ENCODE peak calls at places on chromosomes 2 and 18, in five cellular contexts. D is astrocyte of the spinal cord; M is BJ; B is adrenal gland; G is CD4-positive, alpha-beta memory T cell. Q is an unnamed sample.
A peak's percentile ranks its signal among the peaks of the same experiment; 100 is the strongest.

GRCh38 chr2:241595600-241596140 is 37.1 kb downstream of the BOK start:
- DNase-seq in G (no peak), B (no peak), M (no peak), D (no peak), Q (no peak)

GRCh38 chr18:58117685-58118403 is 73.8 kb downstream of the NEDD4L start:
- DNase-seq in M (no peak), D (peak; percentile 85), G (no peak), B (peak; percentile 84), Q (peak; percentile 26)

GRCh38 chr2:63850204-63850571 is 8.5 kb downstream of the UGP2 start:
- DNase-seq in M (no peak), D (no peak), G (no peak), B (no peak), Q (no peak)

GRCh38 chr18:5851998-5852397 is 43.3 kb downstream of the TMEM200C start:
- DNase-seq in D (no peak), M (no peak), B (no peak), G (no peak), Q (no peak)

GRCh38 chr2:169928463-169928864 is 101.2 kb downstream of the UBR3 start:
- DNase-seq in M (peak; percentile 13), D (peak; percentile 67), B (no peak), G (peak; percentile 42), Q (peak; percentile 0)

GRCh38 chr2:38443021-38443541 is 66.0 kb upstream of the ATL2 start:
- DNase-seq in G (no peak), D (peak; percentile 91), M (no peak), B (no peak), Q (no peak)

GRCh38 chr18:5628512-5629255 is 84.9 kb upstream of the EPB41L3 start:
- DNase-seq in B (peak; percentile 61), D (peak; percentile 48), G (no peak), M (no peak), Q (no peak)

GRCh38 chr2:196902828-196903227 is 23.7 kb downstream of the PGAP1 start:
- DNase-seq in B (no peak), M (no peak), G (no peak), D (no peak), Q (no peak)

GRCh38 chr18:55781481-55781957 is 193.5 kb upstream of the TCF4 start:
- DNase-seq in B (no peak), D (peak; percentile 80), M (no peak), G (no peak), Q (peak; percentile 14)

GRCh38 chr2:139544452-139544851 is 764.3 kb upstream of the NXPH2 start:
- DNase-seq in B (no peak), G (no peak), D (no peak), M (no peak), Q (no peak)

GRCh38 chr2:101974663-101975062 is 17.1 kb upstream of the IL1R2 start:
- DNase-seq in G (no peak), M (no peak), D (peak; percentile 37), B (no peak), Q (no peak)

GRCh38 chr18:32624182-32624723 is 148.6 kb downstream of the KLHL14 start:
- DNase-seq in M (no peak), G (no peak), B (no peak), D (no peak), Q (no peak)

GRCh38 chr2:85459771-85460170 is 41.3 kb downstream of the SH2D6 start:
- DNase-seq in G (no peak), M (no peak), D (no peak), B (no peak), Q (no peak)

GRCh38 chr2:20362701-20363435 is 12.2 kb upstream of the PUM2 start:
- DNase-seq in D (no peak), M (no peak), B (no peak), G (no peak), Q (no peak)

GRCh38 chr2:199975297-199975895 is 20.0 kb downstream of the MAIP1 start:
- DNase-seq in B (no peak), G (no peak), D (peak; percentile 36), M (no peak), Q (peak; percentile 7)

GRCh38 chr18:25057491-25058050 is 294.4 kb downstream of the ZNF521 start:
- DNase-seq in D (no peak), B (no peak), G (no peak), M (no peak), Q (no peak)

GRCh38 chr2:27303093-27304025 is 4.9 kb downstream of the UCN start:
- DNase-seq in D (peak; percentile 56), M (no peak), B (peak; percentile 60), G (peak; percentile 47), Q (no peak)

GRCh38 chr2:85269959-85270358 is 57.8 kb downstream of the TGOLN2 start:
- DNase-seq in D (no peak), G (no peak), B (peak; percentile 26), M (no peak), Q (no peak)

GRCh38 chr18:56257215-56257614 is 381.2 kb downstream of the TXNL1 start:
- DNase-seq in M (peak; percentile 79), D (peak; percentile 91), G (no peak), B (no peak), Q (peak; percentile 82)

GRCh38 chr2:37623971-37624897 is 47.2 kb downstream of the CDC42EP3 start:
- DNase-seq in G (peak; percentile 20), M (no peak), B (no peak), D (peak; percentile 62), Q (no peak)

GRCh38 chr2:226835420-226835795 is 446 bp upstream of the RHBDD1 start:
- DNase-seq in B (peak; percentile 32), D (no peak), G (no peak), M (no peak), Q (no peak)

GRCh38 chr2:25001329-25001637 is 29.5 kb upstream of the DNAJC27 start:
- DNase-seq in G (no peak), B (no peak), M (no peak), D (no peak), Q (no peak)

GRCh38 chr2:7594211-7594610 is 677.0 kb downstream of the RNF144A start:
- DNase-seq in G (no peak), D (no peak), M (no peak), B (no peak), Q (no peak)

GRCh38 chr2:12005886-12006681 is 259.7 kb downstream of the LPIN1 start:
- DNase-seq in M (no peak), B (no peak), D (peak; percentile 71), G (peak; percentile 82), Q (no peak)

GRCh38 chr2:241734467-241735208 is at the start of gene D2HGDH:
- DNase-seq in M (peak; percentile 11), G (peak; percentile 91), D (peak; percentile 74), B (peak; percentile 93), Q (no peak)

GRCh38 chr2:25266399-25266798 is 75.3 kb downstream of the DNMT3A start:
- DNase-seq in M (no peak), B (no peak), D (no peak), G (no peak), Q (no peak)

GRCh38 chr2:202016579-202017227 is 17.0 kb upstream of the FZD7 start:
- DNase-seq in B (no peak), G (no peak), D (no peak), M (no peak), Q (no peak)

GRCh38 chr18:74454279-74454741 is 2.8 kb downstream of the DIPK1C start:
- DNase-seq in D (no peak), B (no peak), M (no peak), G (no peak), Q (no peak)

DNA sequence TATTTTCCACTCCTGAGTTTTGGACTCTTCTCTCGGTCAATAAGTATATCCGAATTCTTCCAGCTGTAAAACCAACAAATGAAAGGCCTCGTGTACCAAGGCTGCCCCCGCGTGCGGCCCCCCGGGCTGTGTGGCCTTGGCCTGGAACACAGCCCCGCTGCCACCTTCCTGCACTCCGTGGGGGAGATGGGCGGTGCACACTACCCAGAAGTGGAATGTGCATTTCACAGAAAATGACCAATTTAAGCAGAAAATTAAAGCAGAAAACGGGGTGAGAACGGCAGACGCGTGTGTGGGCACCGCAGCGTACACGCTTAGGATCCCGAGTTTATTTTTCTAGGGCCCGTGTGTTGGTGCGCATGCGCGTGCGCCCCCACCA is 34.4 kb upstream of the ZNF516 start:
- DNase-seq in D (no peak), B (no peak), M (no peak), G (no peak), Q (no peak)
- H3K4me3 ChIP-seq in D (no peak overlapping the region), B (no peak overlapping the region), M (peak overlapping the region; percentile 39), G (no peak overlapping the region), Q (no peak overlapping the region)

GRCh38 chr2:141605163-141605562 is 525.7 kb downstream of the LRP1B start:
- DNase-seq in G (no peak), B (no peak), M (no peak), D (no peak), Q (no peak)

GRCh38 chr2:141610564-141610963 is 520.3 kb downstream of the LRP1B start:
- DNase-seq in D (no peak), G (no peak), B (no peak), M (no peak), Q (no peak)

GRCh38 chr2:141611981-141612380 is 518.8 kb downstream of the LRP1B start:
- DNase-seq in M (peak; percentile 8), D (peak; percentile 40), G (no peak), B (no peak), Q (no peak)

GRCh38 chr2:141611143-141611571 is 519.7 kb downstream of the LRP1B start:
- DNase-seq in G (no peak), D (peak; percentile 27), B (no peak), M (no peak), Q (no peak)
- H3K4me3 ChIP-seq in G (no peak overlapping the region), D (no peak overlapping the region), B (no peak overlapping the region), M (no peak overlapping the region), Q (no peak overlapping the region)

DNA sequence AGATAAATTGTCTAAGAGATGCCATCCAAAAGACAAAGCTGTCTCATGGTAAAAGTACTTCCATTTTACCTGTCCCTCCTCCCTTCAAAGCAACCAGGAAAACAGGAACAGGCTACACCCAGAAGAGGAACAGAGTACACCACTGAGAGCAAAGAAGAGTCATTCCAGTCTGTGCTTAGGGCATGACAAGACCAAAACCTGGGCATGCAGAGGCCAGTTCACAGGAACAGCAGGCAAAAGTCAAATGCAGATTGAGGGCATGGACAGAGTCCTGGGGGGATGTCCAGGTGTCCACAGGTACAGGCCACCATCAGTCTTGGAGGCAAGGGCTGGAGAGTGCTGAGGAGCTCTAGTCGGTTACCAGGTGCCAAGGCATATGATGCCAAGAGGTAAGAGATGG is 23.7 kb downstream of the PLEK start:
- DNase-seq in D (no peak), G (no peak), M (no peak), B (no peak), Q (no peak)
- H3K4me3 ChIP-seq in D (no peak overlapping the region), G (no peak overlapping the region), M (no peak overlapping the region), B (no peak overlapping the region), Q (no peak overlapping the region)

GRCh38 chr2:118846667-118847446 is 591 bp downstream of the EN1 start:
- DNase-seq in G (no peak), M (no peak), B (no peak), D (no peak), Q (no peak)
- H3K4me3 ChIP-seq in G (no peak overlapping the region), M (no peak overlapping the region), B (no peak overlapping the region), D (peak overlapping the region; percentile 41), Q (peak overlapping the region; percentile 92)